ENCODE peak calls at places on chromosomes 11 and 22, in ten cellular contexts. E is neural crest cell; I is aorta; Y is IMR-90; A is NCI-H1436 treated with DMSO at 0.1 percent for 48 hours; G is pulmonary artery endothelial cell; Q is nucleus accumbens; L is naive thymus-derived CD8-positive, alpha-beta T cell; M is activated effector memory CD4-positive, alpha-beta T cell treated with Interleukin-2 at 50 U/mL for 16 hours; N is HT1080. X is an unnamed sample.

GRCh38 chr11:70581991-70582885 is 183.9 kb downstream of the CTTN start:
- DNase-seq in Y (no peak), L (no peak), Q (no peak), M (no peak), N (no peak), A (no peak), I (peak), E (no peak), G (no peak), X (no peak)

GRCh38 chr11:59753650-59754493 is 1.3 kb upstream of the STX3 start:
- DNase-seq in E (peak), L (peak), G (no peak), I (peak), A (peak), Y (peak), Q (peak), M (peak), N (peak), X (peak)

GRCh38 chr11:91773090-91773489 is 451.5 kb upstream of the FAT3 start:
- DNase-seq in I (no peak), L (no peak), N (peak), E (no peak), Y (no peak), A (no peak), G (no peak), Q (no peak), M (no peak), X (no peak)

GRCh38 chr22:44616882-44617655 is 84.9 kb upstream of the PRR5 start:
- DNase-seq in G (no peak), Q (no peak), L (no peak), M (no peak), I (no peak), N (no peak), E (no peak), Y (no peak), A (no peak), X (no peak)

GRCh38 chr11:113664069-113664980 is 41.8 kb downstream of the TMPRSS5 start:
- DNase-seq in Y (peak), L (no peak), N (peak), E (no peak), G (no peak), A (no peak), Q (no peak), I (no peak), M (no peak), X (no peak)

GRCh38 chr22:40525250-40525884 is 111.2 kb downstream of the MRTFA start:
- DNase-seq in A (no peak), N (peak), Y (peak), I (peak), M (peak), L (peak), G (no peak), E (peak), Q (peak), X (no peak)

GRCh38 chr11:72738199-72739141 is 13.7 kb downstream of the ARAP1 start:
- DNase-seq in L (no peak), A (no peak), Y (peak), Q (no peak), M (no peak), G (no peak), E (no peak), I (no peak), N (no peak), X (no peak)

GRCh38 chr22:46269564-46269963 is 1.8 kb downstream of the TTC38 start:
- DNase-seq in Q (no peak), G (no peak), N (no peak), I (peak), E (no peak), A (no peak), M (no peak), L (no peak), Y (no peak), X (no peak)

GRCh38 chr22:47127441-47127871 is 365.0 kb downstream of the TBC1D22A start:
- DNase-seq in I (peak), Y (no peak), M (no peak), E (no peak), N (no peak), A (no peak), L (no peak), Q (no peak), G (no peak), X (no peak)

GRCh38 chr22:50531546-50532352 is 1.9 kb upstream of the TYMP start:
- DNase-seq in Q (no peak), L (no peak), M (peak), G (no peak), N (no peak), A (no peak), E (peak), I (peak), Y (peak), X (no peak)

GRCh38 chr11:70568504-70569172 is 170.3 kb downstream of the CTTN start:
- DNase-seq in M (no peak), G (no peak), L (no peak), Q (no peak), A (no peak), E (peak), N (peak), I (peak), Y (peak), X (no peak)

GRCh38 chr11:28169816-28170215 is 61.6 kb downstream of the METTL15 start:
- DNase-seq in N (peak), I (no peak), Y (peak), Q (no peak), M (no peak), A (no peak), L (no peak), E (no peak), G (no peak), X (no peak)

GRCh38 chr11:65574147-65574962 is 1.5 kb upstream of the EHBP1L1 start:
- DNase-seq in G (peak), I (peak), Y (peak), N (peak), L (peak), M (peak), E (peak), A (no peak), Q (peak), X (peak)

GRCh38 chr11:44032304-44033085 is 15.3 kb upstream of the ACCSL start:
- DNase-seq in A (no peak), I (peak), L (no peak), N (peak), M (no peak), Y (peak), E (no peak), Q (no peak), G (no peak), X (peak)

GRCh38 chr11:117898059-117898458 is 21.6 kb upstream of the FXYD6 start:
- DNase-seq in I (no peak), A (no peak), M (no peak), Y (no peak), G (no peak), E (no peak), N (no peak), L (no peak), Q (no peak), X (no peak)

GRCh38 chr11:30960387-30960992 is 374.3 kb upstream of the MPPED2 start:
- DNase-seq in A (no peak), E (peak), G (no peak), I (no peak), N (peak), L (no peak), Q (no peak), M (no peak), Y (peak), X (peak)

GRCh38 chr22:47195676-47196492 is 433.4 kb downstream of the TBC1D22A start:
- DNase-seq in N (no peak), G (no peak), I (peak), L (no peak), Y (no peak), M (no peak), Q (no peak), A (no peak), E (no peak), X (no peak)

GRCh38 chr22:48303360-48303725 is 1524.3 kb downstream of the BRD1 start:
- DNase-seq in Q (no peak), G (no peak), A (no peak), Y (no peak), E (no peak), M (no peak), I (no peak), L (no peak), N (no peak), X (no peak)

GRCh38 chr11:24793479-24793878 is 296.6 kb downstream of the LUZP2 start:
- DNase-seq in L (no peak), Y (peak), N (no peak), M (no peak), E (no peak), A (no peak), I (no peak), Q (no peak), G (no peak), X (no peak)

GRCh38 chr22:30866811-30867271 is 101.7 kb downstream of the MORC2 start:
- DNase-seq in E (no peak), G (peak), Y (no peak), Q (no peak), M (no peak), L (no peak), N (no peak), I (peak), A (no peak), X (no peak)

GRCh38 chr11:76629853-76630599 is 40.5 kb downstream of the LRRC32 start:
- DNase-seq in Y (peak), A (no peak), Q (no peak), M (no peak), E (no peak), G (peak), I (peak), N (no peak), L (no peak), X (peak)

GRCh38 chr11:77231800-77232199 is 69.7 kb downstream of the GDPD4 start:
- DNase-seq in Q (no peak), M (no peak), A (no peak), L (no peak), N (no peak), G (no peak), I (no peak), Y (no peak), E (no peak), X (no peak)